ENCODE peak calls at places on chromosomes 7 and 10, in seven cellular contexts. G, D, S, K, N, B and Z are unnamed samples.
A peak's percentile ranks its signal among the peaks of the same experiment; 100 is the strongest.

GRCh38 chr10:30048768-30049507 is 10.4 kb downstream of the JCAD start:
- DNase-seq in G (no peak), N (no peak), K (no peak), B (peak; percentile 34), D (no peak), S (no peak), Z (no peak)

GRCh38 chr7:136114966-136115762 is 138.0 kb upstream of the MTPN start:
- DNase-seq in S (peak; percentile 21), G (peak; percentile 33), K (no peak), N (peak; percentile 52), D (peak; percentile 47), B (no peak), Z (peak; percentile 47)

GRCh38 chr10:124138195-124138882 is 44.9 kb upstream of the CHST15 start:
- DNase-seq in B (no peak), G (no peak), S (peak; percentile 43), D (peak; percentile 77), N (no peak), K (no peak), Z (peak; percentile 32)

GRCh38 chr7:42911482-42912447 is at the start of gene C7orf25:
- DNase-seq in D (peak; percentile 88), N (peak; percentile 90), K (peak; percentile 70), S (peak; percentile 97), G (peak; percentile 96), B (peak; percentile 97), Z (peak; percentile 97)

GRCh38 chr7:21067216-21067615 is 280.5 kb upstream of the SP8 start:
- DNase-seq in N (no peak), B (no peak), D (no peak), K (no peak), G (no peak), S (no peak), Z (no peak)

GRCh38 chr7:84022686-84023308 is 171.8 kb downstream of the SEMA3A start:
- DNase-seq in K (no peak), G (no peak), N (peak; percentile 37), B (no peak), S (peak; percentile 42), D (no peak), Z (no peak)

GRCh38 chr10:132931258-132931657 is 11.1 kb downstream of the CFAP46 start:
- DNase-seq in D (no peak), N (peak; percentile 10), S (no peak), K (no peak), B (no peak), G (no peak), Z (no peak)

GRCh38 chr10:21524526-21525366 is 736 bp downstream of the SKIDA1 start:
- DNase-seq in D (peak; percentile 57), B (no peak), S (peak; percentile 74), G (no peak), N (peak; percentile 67), K (no peak), Z (peak; percentile 60)

GRCh38 chr10:114550756-114551290 is 107.3 kb downstream of the ABLIM1 start:
- DNase-seq in N (peak; percentile 47), S (peak; percentile 46), B (no peak), G (no peak), K (no peak), D (peak; percentile 46), Z (no peak)

GRCh38 chr10:103564799-103565365 is 71.4 kb downstream of the NEURL1 start:
- DNase-seq in N (no peak), D (peak; percentile 17), K (no peak), B (no peak), G (peak; percentile 22), S (no peak), Z (peak; percentile 17)

GRCh38 chr10:66627156-66627555 is 298.7 kb upstream of the LRRTM3 start:
- DNase-seq in K (no peak), D (no peak), B (no peak), N (no peak), G (no peak), S (peak; percentile 36), Z (no peak)

GRCh38 chr10:118966131-118967125 is 63.1 kb upstream of the NANOS1 start:
- DNase-seq in N (no peak), D (peak; percentile 21), B (peak; percentile 25), S (no peak), K (no peak), G (no peak), Z (peak; percentile 43)

GRCh38 chr7:24665564-24666294 is 91.5 kb downstream of the GSDME start:
- DNase-seq in K (peak; percentile 22), B (no peak), S (peak; percentile 71), D (peak; percentile 64), G (peak; percentile 43), N (peak; percentile 58), Z (peak; percentile 36)

GRCh38 chr7:28700790-28701203 is 257.3 kb downstream of the TRIL start:
- DNase-seq in S (peak; percentile 53), K (no peak), N (peak; percentile 58), B (no peak), G (no peak), D (no peak), Z (no peak)

GRCh38 chr7:29563590-29564454 is at the start of gene PRR15:
- DNase-seq in B (no peak), S (peak; percentile 53), N (no peak), D (no peak), K (no peak), G (no peak), Z (peak; percentile 53)

GRCh38 chr7:44801890-44802289 is 5.4 kb downstream of the PPIA start:
- DNase-seq in B (no peak), S (peak; percentile 46), G (no peak), N (peak; percentile 37), K (no peak), D (peak; percentile 81), Z (no peak)

GRCh38 chr7:137957887-137958286 is 44.0 kb downstream of the CREB3L2 start:
- DNase-seq in G (no peak), N (no peak), B (peak; percentile 31), D (peak; percentile 97), S (peak; percentile 70), K (no peak), Z (peak; percentile 28)

GRCh38 chr10:29634764-29635625 is at the start of gene SVIL:
- DNase-seq in D (peak; percentile 83), N (peak; percentile 71), K (peak; percentile 52), B (peak; percentile 64), G (no peak), S (peak; percentile 95), Z (peak; percentile 62)

GRCh38 chr10:130025811-130026510 is 61.9 kb upstream of the EBF3 start:
- DNase-seq in S (no peak), N (no peak), G (no peak), K (no peak), B (no peak), D (no peak), Z (no peak)

GRCh38 chr10:129730272-129730992 is 233.6 kb downstream of the EBF3 start:
- DNase-seq in D (no peak), B (no peak), K (no peak), G (no peak), N (no peak), S (no peak), Z (no peak)

DNA sequence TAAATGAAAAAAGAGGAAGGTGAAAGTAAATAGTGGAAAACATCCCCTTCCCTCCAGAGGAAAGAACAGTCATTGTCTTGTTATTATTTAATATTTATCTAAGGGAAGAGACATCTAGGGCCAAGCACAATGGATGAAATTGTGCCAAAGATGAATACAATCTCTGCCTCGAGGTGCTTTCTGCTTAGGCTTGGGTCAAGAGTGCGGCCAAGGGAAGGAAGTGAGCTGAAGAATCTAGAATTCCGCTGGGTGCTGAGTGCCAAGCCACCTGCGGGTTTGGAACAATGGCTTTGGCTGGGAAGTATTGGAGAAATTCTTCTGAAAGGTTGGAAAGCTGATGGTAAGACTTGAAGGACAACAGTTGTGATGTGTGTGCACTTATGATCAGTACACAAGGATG is 531.3 kb upstream of the FZD8 start:
- DNase-seq in S (no peak), N (no peak), D (no peak), K (no peak), G (no peak), B (no peak), Z (peak; percentile 54)
- H3K4me3 ChIP-seq in S (no peak overlapping the region), N (no peak overlapping the region), D (no peak overlapping the region), K (no peak overlapping the region), G (no peak overlapping the region), B (no peak overlapping the region), Z (no peak overlapping the region)

GRCh38 chr10:93468532-93469213 is 13.5 kb downstream of the MYOF start:
- DNase-seq in N (peak; percentile 94), K (peak; percentile 92), S (peak; percentile 96), G (no peak), B (no peak), D (peak; percentile 96), Z (peak; percentile 69)
- H3K4me3 ChIP-seq in N (no peak overlapping the region), K (peak overlapping the region; percentile 24), S (no peak overlapping the region), G (no peak overlapping the region), B (no peak overlapping the region), D (peak overlapping the region; percentile 30), Z (no peak overlapping the region)

GRCh38 chr7:90155206-90155605 is 937 bp downstream of the STEAP1 start:
- DNase-seq in N (no peak), K (no peak), S (peak; percentile 32), G (no peak), B (no peak), D (peak; percentile 53), Z (no peak)
- H3K4me3 ChIP-seq in N (no peak overlapping the region), K (peak overlapping the region; percentile 57), S (peak overlapping the region; percentile 68), G (no peak overlapping the region), B (no peak overlapping the region), D (peak overlapping the region; percentile 71), Z (no peak overlapping the region)

DNA sequence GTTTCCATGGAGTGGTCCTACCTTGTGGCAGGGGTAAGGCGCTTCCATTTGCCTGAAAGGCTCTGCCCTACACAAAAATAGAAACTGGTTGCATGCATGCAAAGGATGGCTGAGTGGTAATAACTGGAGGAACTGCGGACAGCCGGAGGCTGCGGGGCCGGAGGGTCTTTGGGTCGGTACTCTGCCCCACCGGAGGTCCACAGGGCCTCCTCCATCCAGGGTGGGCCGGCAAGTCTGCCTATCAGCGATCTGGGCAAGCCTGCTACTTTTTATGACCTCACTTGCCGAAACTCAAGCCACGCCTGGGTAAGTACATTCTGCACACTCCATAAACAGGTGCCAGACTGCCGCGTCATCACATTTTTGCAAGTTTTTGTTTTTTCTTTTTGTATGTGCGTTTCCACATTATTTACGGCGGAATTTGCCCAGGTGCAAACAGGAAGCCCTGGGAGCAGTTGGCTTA is 30.0 kb downstream of the TACC2 start:
- DNase-seq in G (no peak), N (no peak), S (no peak), K (no peak), D (no peak), B (no peak), Z (no peak)
- H3K4me3 ChIP-seq in G (no peak overlapping the region), N (no peak overlapping the region), S (no peak overlapping the region), K (no peak overlapping the region), D (no peak overlapping the region), B (peak overlapping the region; percentile 48), Z (no peak overlapping the region)